ENCODE peak calls at places on chromosome 4, in eight cellular contexts. V is naive thymus-derived CD4-positive, alpha-beta T cell; Q is cardiac muscle cell; D is fibroblast of lung; K is GM23338; X is left ventricle myocardium inferior; L is sigmoid colon; B is ovary. R is an unnamed sample. For H3K4me1, the result is how much of the 10 kb centered on the place peaks cover.

GRCh38 chr4:150369434-150370141 is 212.4 kb upstream of the MAB21L2 start:
- DNase-seq in V (no peak), Q (no peak), D (no peak), K (no peak), X (no peak), L (no peak), B (no peak), R (no peak)

GRCh38 chr4:79827283-79827682 is 245.7 kb downstream of the ANTXR2 start:
- DNase-seq in V (no peak), Q (no peak), D (no peak), K (no peak), X (no peak), L (no peak), B (no peak), R (no peak)

GRCh38 chr4:111492501-111492900 is 652.8 kb upstream of the FAM241A start:
- DNase-seq in V (no peak), Q (no peak), D (no peak), K (no peak), X (no peak), L (no peak), B (no peak), R (no peak)

GRCh38 chr4:184510431-184510830 is 36.1 kb upstream of the IRF2 start:
- DNase-seq in V (no peak), Q (no peak), D (no peak), K (no peak), X (no peak), L (no peak), B (no peak), R (no peak)

GRCh38 chr4:26094076-26094475 is 180.1 kb downstream of the SMIM20 start:
- DNase-seq in V (no peak), Q (no peak), D (peak), K (no peak), X (no peak), L (no peak), B (no peak), R (no peak)

GRCh38 chr4:8506373-8507250 is 66.0 kb downstream of the TRMT44 start:
- DNase-seq in V (no peak), Q (no peak), D (peak), K (peak), X (peak), L (peak), B (peak), R (peak)

GRCh38 chr4:13399257-13399656 is 84.9 kb downstream of the RAB28 start:
- DNase-seq in V (no peak), Q (no peak), D (no peak), K (no peak), X (no peak), L (no peak), B (no peak), R (no peak)

GRCh38 chr4:168587326-168588125 is 90.7 kb downstream of the PALLD start:
- DNase-seq in V (no peak), Q (no peak), D (peak), K (no peak), X (peak), L (peak), B (no peak), R (no peak)

GRCh38 chr4:161249779-161250440 is 913.9 kb downstream of the FSTL5 start:
- DNase-seq in V (no peak), Q (no peak), D (no peak), K (no peak), X (no peak), L (no peak), B (no peak), R (no peak)
- H3K27ac ChIP-seq in V (no peak), Q (no peak), D (no peak), K (no peak), X (no peak), L (no peak), B (no peak), R (no peak)

GRCh38 chr4:30755306-30755705 is 35.1 kb downstream of the PCDH7 start:
- DNase-seq in V (no peak), Q (no peak), D (no peak), K (no peak), X (no peak), L (no peak), B (no peak), R (no peak)

GRCh38 chr4:30756553-30756952 is 36.4 kb downstream of the PCDH7 start:
- DNase-seq in V (no peak), Q (no peak), D (no peak), K (no peak), X (no peak), L (no peak), B (no peak), R (no peak)

GRCh38 chr4:30753316-30753715 is 33.1 kb downstream of the PCDH7 start:
- DNase-seq in V (no peak), Q (no peak), D (peak), K (no peak), X (no peak), L (no peak), B (no peak), R (no peak)

GRCh38 chr4:30757357-30757756 is 37.2 kb downstream of the PCDH7 start:
- DNase-seq in V (no peak), Q (no peak), D (peak), K (no peak), X (no peak), L (no peak), B (no peak), R (no peak)

DNA sequence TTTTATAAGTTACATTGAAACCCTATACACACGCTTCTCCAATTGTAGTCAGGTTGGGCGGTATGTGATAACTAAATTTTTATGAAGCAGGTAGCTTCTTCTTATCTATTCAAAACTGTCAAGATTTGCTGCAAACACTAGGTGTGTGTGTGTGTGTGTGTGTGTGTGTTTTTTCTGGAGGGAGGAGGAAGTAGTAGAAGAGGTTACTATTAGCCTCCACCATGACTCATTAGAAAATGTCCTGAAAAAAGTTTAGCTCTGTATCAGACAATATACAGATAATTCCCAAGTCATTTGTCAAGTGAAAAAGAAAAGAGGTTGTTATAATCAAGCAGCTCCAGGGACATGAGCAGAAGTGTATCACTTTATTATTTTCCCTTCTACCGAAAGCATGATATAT is 33.9 kb downstream of the PCDH7 start:
- DNase-seq in V (no peak), Q (no peak), D (peak), K (no peak), X (no peak), L (no peak), B (no peak), R (no peak)
- H3K4me1 ChIP-seq in V (under half), Q (under half), D (under half), K (under half), X (under half), L (under half), B (under half), R (under half)

GRCh38 chr4:70705146-70705855 is 16.5 kb upstream of the RUFY3 start:
- DNase-seq in V (peak), Q (peak), D (peak), K (peak), X (peak), L (peak), B (peak), R (peak)
- H3K27ac ChIP-seq in V (peak), Q (peak), D (peak), K (no peak), X (peak), L (peak), B (peak), R (peak)

GRCh38 chr4:57086324-57086723 is 23.9 kb downstream of the IGFBP7 start:
- DNase-seq in V (no peak), Q (no peak), D (no peak), K (no peak), X (no peak), L (no peak), B (no peak), R (no peak)

GRCh38 chr4:57093816-57094481 is 16.2 kb downstream of the IGFBP7 start:
- DNase-seq in V (no peak), Q (no peak), D (no peak), K (no peak), X (peak), L (peak), B (no peak), R (peak)

GRCh38 chr4:57089549-57089948 is 20.6 kb downstream of the IGFBP7 start:
- DNase-seq in V (no peak), Q (no peak), D (no peak), K (no peak), X (no peak), L (no peak), B (no peak), R (no peak)

GRCh38 chr4:57091657-57092162 is 18.5 kb downstream of the IGFBP7 start:
- DNase-seq in V (no peak), Q (no peak), D (no peak), K (peak), X (no peak), L (no peak), B (no peak), R (no peak)

GRCh38 chr4:57090099-57090498 is 20.1 kb downstream of the IGFBP7 start:
- DNase-seq in V (no peak), Q (no peak), D (no peak), K (no peak), X (no peak), L (no peak), B (no peak), R (no peak)
- H3K4me1 ChIP-seq in V (under half), Q (under half), D (under half), K (under half), X (half or more), L (half or more), B (under half), R (under half)